ENCODE peak calls at places on chromosomes 2 and 18, in seven cellular contexts. P is GM12878, U is BJ, A is tibial artery, J is HCT116, R is colonic mucosa, D is uterus. H is an unnamed sample. For H3K36me3, the result is how much of the 10 kb centered on the place peaks cover.

GRCh38 chr18:49911414-49911813 is 98.1 kb upstream of the ACAA2 start:
- DNase-seq in P (no peak), U (no peak), A (no peak), J (no peak), R (no peak), D (no peak), H (no peak)

GRCh38 chr18:13159579-13159978 is 59.0 kb upstream of the LDLRAD4 start:
- DNase-seq in P (no peak), U (no peak), A (no peak), J (peak), R (no peak), D (no peak), H (peak)

GRCh38 chr2:181776336-181776735 is 96.0 kb upstream of the NEUROD1 start:
- DNase-seq in P (no peak), U (no peak), A (no peak), J (no peak), R (no peak), D (no peak), H (no peak)

GRCh38 chr2:18792226-18792629 is 202.9 kb upstream of the NT5C1B start:
- DNase-seq in P (no peak), U (no peak), A (no peak), J (no peak), R (no peak), D (peak), H (no peak)

GRCh38 chr2:165601866-165602636 is 132.6 kb downstream of the CSRNP3 start:
- DNase-seq in P (no peak), U (no peak), A (no peak), J (no peak), R (no peak), D (no peak), H (peak)

GRCh38 chr2:23548143-23548769 is 163.3 kb downstream of the KLHL29 start:
- DNase-seq in P (no peak), U (no peak), A (no peak), J (no peak), R (no peak), D (no peak), H (no peak)

GRCh38 chr2:66957677-66958076 is 439.5 kb upstream of the ETAA1 start:
- DNase-seq in P (no peak), U (no peak), A (no peak), J (no peak), R (no peak), D (no peak), H (no peak)

GRCh38 chr2:121253674-121254240 is 31.2 kb downstream of the TFCP2L1 start:
- DNase-seq in P (no peak), U (no peak), A (no peak), J (no peak), R (no peak), D (no peak), H (no peak)

GRCh38 chr2:32504877-32505478 is 122.9 kb upstream of the TTC27 start:
- DNase-seq in P (no peak), U (no peak), A (no peak), J (no peak), R (no peak), D (no peak), H (no peak)

GRCh38 chr2:132037527-132038178 is 124.1 kb downstream of the ANKRD30BL start:
- DNase-seq in P (no peak), U (no peak), A (no peak), J (no peak), R (no peak), D (no peak), H (no peak)

GRCh38 chr2:161344737-161345136 is 36.5 kb downstream of the PSMD14 start:
- DNase-seq in P (no peak), U (no peak), A (no peak), J (no peak), R (no peak), D (no peak), H (no peak)

GRCh38 chr18:23380001-23380550 is 73.0 kb upstream of the RIOK3 start:
- DNase-seq in P (no peak), U (no peak), A (no peak), J (no peak), R (no peak), D (no peak), H (peak)

GRCh38 chr2:26650713-26651457 is 9.7 kb upstream of the CIB4 start:
- DNase-seq in P (no peak), U (no peak), A (no peak), J (no peak), R (no peak), D (no peak), H (no peak)

GRCh38 chr2:196046123-196046917 is 22.3 kb downstream of the DNAH7 start:
- DNase-seq in P (peak), U (no peak), A (no peak), J (no peak), R (no peak), D (no peak), H (no peak)

GRCh38 chr2:165219491-165219890 is 15.6 kb upstream of the SCN3A start:
- DNase-seq in P (no peak), U (no peak), A (no peak), J (no peak), R (no peak), D (no peak), H (no peak)

GRCh38 chr2:219689676-219690628 is 62.5 kb downstream of the SLC4A3 start:
- DNase-seq in P (peak), U (no peak), A (peak), J (no peak), R (peak), D (peak), H (no peak)

GRCh38 chr2:196538189-196538588 is 101.3 kb upstream of the CCDC150 start:
- DNase-seq in P (no peak), U (no peak), A (no peak), J (no peak), R (no peak), D (no peak), H (no peak)

GRCh38 chr2:84493494-84493893 is 22.8 kb upstream of the DNAH6 start:
- DNase-seq in P (no peak), U (peak), A (no peak), J (no peak), R (no peak), D (no peak), H (no peak)

GRCh38 chr18:63202814-63203213 is 116.8 kb downstream of the BCL2 start:
- DNase-seq in P (no peak), U (no peak), A (no peak), J (no peak), R (no peak), D (no peak), H (no peak)

GRCh38 chr2:189076572-189076971 is 102.4 kb downstream of the COL3A1 start:
- DNase-seq in P (no peak), U (no peak), A (peak), J (no peak), R (peak), D (no peak), H (no peak)

GRCh38 chr2:12918841-12919445 is 202.2 kb downstream of the TRIB2 start:
- DNase-seq in P (no peak), U (peak), A (peak), J (no peak), R (peak), D (peak), H (no peak)

GRCh38 chr2:171712051-171712450 is 24.8 kb downstream of the DYNC1I2 start:
- DNase-seq in P (no peak), U (peak), A (no peak), J (no peak), R (no peak), D (no peak), H (no peak)

GRCh38 chr2:51697095-51697494 is 665.2 kb upstream of the NRXN1 start:
- DNase-seq in P (no peak), U (no peak), A (no peak), J (no peak), R (no peak), D (no peak), H (peak)

GRCh38 chr2:2872713-2873449 is 504.7 kb downstream of the EIPR1 start:
- DNase-seq in P (no peak), U (no peak), A (no peak), J (no peak), R (no peak), D (no peak), H (no peak)

GRCh38 chr2:2873450-2873811 is 504.2 kb downstream of the EIPR1 start:
- DNase-seq in P (no peak), U (no peak), A (no peak), J (no peak), R (no peak), D (no peak), H (no peak)

GRCh38 chr2:2871480-2872308 is 505.9 kb downstream of the EIPR1 start:
- DNase-seq in P (no peak), U (no peak), A (no peak), J (no peak), R (no peak), D (no peak), H (no peak)

GRCh38 chr2:2870106-2870505 is 507.5 kb downstream of the EIPR1 start:
- DNase-seq in P (no peak), U (no peak), A (no peak), J (no peak), R (no peak), D (no peak), H (no peak)

DNA sequence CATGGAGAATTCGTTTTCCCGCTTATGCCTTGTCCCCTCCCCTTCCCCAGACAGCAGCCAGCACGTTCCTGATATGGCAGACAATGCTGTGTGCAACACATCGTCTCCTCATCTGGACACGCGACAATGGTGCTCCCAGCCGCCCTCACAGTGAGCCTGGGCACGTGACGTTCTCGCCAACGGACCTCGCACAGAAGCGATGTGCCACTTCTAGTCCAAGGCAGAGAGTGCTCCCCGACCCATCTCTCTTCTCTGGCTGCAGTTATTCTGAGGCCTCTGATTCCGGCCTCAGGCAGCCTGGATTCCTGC is 505.4 kb downstream of the EIPR1 start:
- DNase-seq in P (no peak), U (no peak), A (no peak), J (no peak), R (no peak), D (no peak), H (no peak)
- TF ChIP-seq CTCF in P (no peak), U (no peak), A (no peak), J (no peak), R (no peak), D (no peak), H (no peak)

DNA sequence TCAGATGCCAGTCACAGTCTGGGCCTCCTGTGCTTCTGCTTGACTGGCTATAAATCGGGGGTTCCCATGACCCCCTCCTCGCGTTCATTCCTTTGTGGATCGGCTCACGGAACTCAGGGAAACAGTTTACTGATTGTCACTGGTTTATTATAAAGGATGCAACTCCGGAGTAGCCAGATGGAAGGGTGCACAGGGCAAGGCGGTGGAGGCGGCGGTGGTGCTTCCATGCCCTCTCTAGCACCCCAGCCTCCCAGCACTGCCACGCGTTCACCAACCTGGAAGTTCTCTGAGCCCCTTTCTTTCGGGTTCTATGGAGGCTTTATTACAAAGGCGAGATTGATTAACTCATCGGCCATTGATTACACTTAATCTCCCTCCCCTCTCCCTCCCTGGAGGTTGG is 15.6 kb downstream of the LPIN1 start:
- DNase-seq in P (no peak), U (no peak), A (no peak), J (no peak), R (no peak), D (no peak), H (no peak)
- H3K4me3 ChIP-seq in P (no peak), U (no peak), A (no peak), J (no peak), R (no peak), D (no peak), H (no peak)

GRCh38 chr2:24740142-24740541 is 53.0 kb downstream of the PTRHD1 start:
- DNase-seq in P (no peak), U (no peak), A (no peak), J (no peak), R (no peak), D (no peak), H (no peak)
- H3K36me3 ChIP-seq in P (under half), U (under half), A (under half), J (under half), R (under half), D (under half), H (under half)

DNA sequence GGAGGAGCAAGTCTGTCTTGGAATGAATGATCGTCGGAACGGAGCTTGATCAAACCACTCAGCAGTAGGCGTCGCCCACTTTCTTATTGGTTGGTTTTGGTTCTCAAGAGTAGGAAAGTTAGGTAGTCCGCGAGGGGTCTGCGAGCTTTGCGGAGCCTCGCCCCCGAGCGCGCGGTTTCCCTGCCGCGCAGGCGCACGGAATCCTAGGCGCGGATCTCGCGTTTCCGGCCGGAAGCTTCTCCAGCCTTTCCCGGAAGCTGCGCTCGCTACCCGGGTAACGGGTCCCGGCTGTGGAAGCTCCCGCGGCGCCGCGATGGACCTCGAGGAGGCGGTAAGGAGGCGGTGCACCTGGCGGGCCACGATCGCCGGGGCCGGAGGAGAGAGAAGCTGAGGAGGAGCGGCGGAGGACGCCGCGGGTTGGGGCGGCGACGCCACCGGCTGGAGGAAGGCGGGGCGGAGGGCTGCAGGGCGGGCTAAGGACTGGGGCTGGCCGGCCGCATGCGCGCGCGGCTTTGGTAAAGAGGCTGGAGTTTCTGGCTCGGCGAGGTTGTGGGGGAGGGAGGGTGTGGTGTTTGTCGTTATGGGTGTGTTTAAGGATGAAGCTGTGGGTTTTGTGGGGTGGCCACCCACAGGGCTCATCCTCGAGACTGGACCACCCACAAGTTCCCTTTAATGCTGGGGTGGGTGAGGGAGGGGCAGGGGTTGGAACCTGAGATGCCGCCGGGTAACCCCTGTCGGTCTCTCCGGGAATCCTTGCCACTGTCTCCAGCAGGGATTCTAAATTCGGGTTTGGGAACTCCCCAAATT is at the start of gene TAF1B:
- DNase-seq in P (peak), U (peak), A (peak), J (peak), R (peak), D (peak), H (peak)
- TF ChIP-seq CTCF in P (peak), U (peak), A (no peak), J (peak), R (no peak), D (no peak), H (peak)